ENCODE peak calls at places on chromosome 7, in four cellular contexts. U, O, P and R are unnamed samples.

GRCh38 chr7:127943541-127944521 is 87.4 kb downstream of the LRRC4 start:
- DNase-seq in O (no peak), P (no peak), U (no peak), R (no peak)

GRCh38 chr7:129184979-129185670 is 3.3 kb upstream of the SMO start:
- DNase-seq in U (no peak), O (no peak), P (no peak), R (no peak)

GRCh38 chr7:135714534-135715009 is 13.4 kb downstream of the SLC13A4 start:
- DNase-seq in U (no peak), P (peak; percentile 76), O (peak; percentile 6), R (peak; percentile 34)

GRCh38 chr7:114021135-114021534 is 102.3 kb upstream of the PPP1R3A start:
- DNase-seq in O (no peak), U (no peak), P (peak; percentile 19), R (no peak)

GRCh38 chr7:48078470-48078869 is 10.6 kb upstream of the UPP1 start:
- DNase-seq in O (no peak), P (no peak), U (no peak), R (no peak)

GRCh38 chr7:3416453-3416852 is 115.4 kb downstream of the SDK1 start:
- DNase-seq in O (no peak), U (no peak), P (no peak), R (no peak)

GRCh38 chr7:27156901-27157716 is 634 bp upstream of the HOXA7 start:
- DNase-seq in P (no peak), O (no peak), U (no peak), R (no peak)

GRCh38 chr7:909358-910329 is 33.3 kb downstream of the GET4 start:
- DNase-seq in P (peak; percentile 27), O (no peak), U (no peak), R (no peak)

GRCh38 chr7:44854644-44855364 is 6.9 kb upstream of the H2AZ2 start:
- DNase-seq in O (no peak), P (no peak), U (no peak), R (no peak)

GRCh38 chr7:106865130-106866115 is at the start of gene PIK3CG:
- DNase-seq in U (peak; percentile 67), O (no peak), P (no peak), R (no peak)

GRCh38 chr7:83633516-83633915 is 15.4 kb downstream of the SEMA3E start:
- DNase-seq in O (no peak), P (no peak), U (no peak), R (no peak)

GRCh38 chr7:50531401-50531906 is 33.8 kb downstream of the DDC start:
- DNase-seq in U (no peak), P (no peak), O (peak; percentile 12), R (no peak)

GRCh38 chr7:100983451-100984187 is 14.3 kb downstream of the MUC12 start:
- DNase-seq in O (no peak), P (no peak), U (no peak), R (no peak)

GRCh38 chr7:96495751-96496216 is 173.9 kb upstream of the SLC25A13 start:
- DNase-seq in O (no peak), U (no peak), P (no peak), R (no peak)

GRCh38 chr7:85483205-85483604 is 296.3 kb upstream of the SEMA3D start:
- DNase-seq in U (no peak), P (no peak), O (no peak), R (no peak)

GRCh38 chr7:255038-255435 is 34.9 kb upstream of the FOXL3 start:
- DNase-seq in P (no peak), U (no peak), O (no peak), R (no peak)

GRCh38 chr7:11830582-11831382 is 1.2 kb downstream of the THSD7A start:
- DNase-seq in P (no peak), U (no peak), O (no peak), R (no peak)

GRCh38 chr7:119343289-119343688 is 929.7 kb upstream of the KCND2 start:
- DNase-seq in U (no peak), O (no peak), P (no peak), R (no peak)

GRCh38 chr7:67618569-67619543 is 622.2 kb downstream of the TYW1 start:
- DNase-seq in O (no peak), U (no peak), P (peak; percentile 25), R (peak; percentile 53)

GRCh38 chr7:158885624-158886023 is 29.3 kb downstream of the DYNC2I1 start:
- DNase-seq in O (peak; percentile 12), U (peak; percentile 52), P (no peak), R (no peak)
- TF ChIP-seq ELF4 in O (no peak), U (no peak), P (no peak), R (no peak)

DNA sequence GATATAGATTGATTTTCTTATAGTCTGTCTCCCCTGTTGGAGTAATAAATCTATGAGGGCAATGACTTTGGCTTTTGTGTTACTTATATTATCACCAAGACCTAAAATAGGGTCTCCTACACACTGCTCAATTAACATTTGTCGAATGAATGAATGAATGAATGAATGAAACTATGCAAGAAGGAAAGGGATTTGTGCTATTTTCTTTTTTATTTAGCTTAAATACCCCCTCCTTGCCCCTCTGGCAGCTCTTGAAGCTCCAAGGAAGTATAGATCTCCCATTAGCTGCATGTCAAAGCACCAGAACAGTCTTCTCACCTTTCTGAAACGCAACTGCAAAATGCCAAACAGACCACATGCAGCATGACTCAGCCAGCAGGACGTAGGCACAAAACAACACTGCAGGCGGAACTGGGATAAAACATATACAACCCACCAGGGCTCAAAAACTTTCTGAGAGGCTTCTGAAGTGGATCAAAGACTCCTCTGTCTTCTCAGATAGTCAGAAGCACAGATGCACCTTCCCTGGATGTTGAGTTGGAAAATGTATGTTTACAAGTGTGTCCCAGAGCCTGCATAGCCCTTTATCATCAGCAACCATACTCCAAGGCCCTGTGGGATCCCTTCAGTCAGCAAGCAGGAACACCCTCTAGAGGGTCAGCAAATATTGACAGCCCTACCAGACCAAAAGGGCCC is 187.8 kb downstream of the NPSR1 start:
- DNase-seq in U (peak; percentile 22), O (peak; percentile 18), P (no peak), R (no peak)
- TF ChIP-seq ELF4 in U (no peak), O (no peak), P (no peak), R (no peak)

GRCh38 chr7:141290951-141291350 is 217.1 kb downstream of the TMEM178B start:
- DNase-seq in U (no peak), O (no peak), P (no peak), R (no peak)
- TF ChIP-seq ELF4 in U (no peak), O (no peak), P (no peak), R (no peak)

GRCh38 chr7:68700414-68700813 is 897.9 kb upstream of the AUTS2 start:
- DNase-seq in U (no peak), P (no peak), O (no peak), R (no peak)

GRCh38 chr7:68697821-68698280 is 900.4 kb upstream of the AUTS2 start:
- DNase-seq in U (no peak), P (no peak), O (no peak), R (no peak)

GRCh38 chr7:68694656-68695055 is 903.6 kb upstream of the AUTS2 start:
- DNase-seq in O (no peak), P (no peak), U (no peak), R (no peak)

GRCh38 chr7:68699090-68699711 is 899.1 kb upstream of the AUTS2 start:
- DNase-seq in O (no peak), P (no peak), U (no peak), R (no peak)
- TF ChIP-seq ELF4 in O (no peak), P (no peak), U (no peak), R (no peak)

GRCh38 chr7:36192050-36192824 is 39.2 kb downstream of the EEPD1 start:
- DNase-seq in O (no peak), U (no peak), P (no peak), R (no peak)
- TF ChIP-seq ELF4 in O (no peak), U (no peak), P (no peak), R (no peak)

GRCh38 chr7:112286294-112287086 is 80.0 kb downstream of the ZNF277 start:
- DNase-seq in U (no peak), P (no peak), O (no peak), R (no peak)
- TF ChIP-seq ELF4 in U (no peak), P (no peak), O (no peak), R (no peak)

GRCh38 chr7:98232799-98233198 is 19.2 kb downstream of the TECPR1 start:
- DNase-seq in P (no peak), U (no peak), O (no peak), R (no peak)

GRCh38 chr7:98229991-98230745 is 18.9 kb downstream of the BHLHA15 start:
- DNase-seq in O (peak; percentile 21), U (peak; percentile 16), P (no peak), R (no peak)

GRCh38 chr7:98230746-98231471 is 19.7 kb downstream of the BHLHA15 start:
- DNase-seq in O (no peak), P (no peak), U (peak; percentile 11), R (no peak)

GRCh38 chr7:98232276-98232585 is 19.8 kb downstream of the TECPR1 start:
- DNase-seq in U (no peak), O (no peak), P (no peak), R (no peak)

GRCh38 chr7:98231489-98232275 is 20.4 kb downstream of the TECPR1 start:
- DNase-seq in P (no peak), U (peak; percentile 10), O (no peak), R (no peak)
- TF ChIP-seq ELF4 in P (no peak), U (no peak), O (no peak), R (no peak)

GRCh38 chr7:138549082-138549481 is 89.0 kb downstream of the TRIM24 start:
- DNase-seq in U (no peak), P (no peak), O (no peak), R (no peak)
- TF ChIP-seq ELF4 in U (no peak), P (no peak), O (no peak), R (no peak)

DNA sequence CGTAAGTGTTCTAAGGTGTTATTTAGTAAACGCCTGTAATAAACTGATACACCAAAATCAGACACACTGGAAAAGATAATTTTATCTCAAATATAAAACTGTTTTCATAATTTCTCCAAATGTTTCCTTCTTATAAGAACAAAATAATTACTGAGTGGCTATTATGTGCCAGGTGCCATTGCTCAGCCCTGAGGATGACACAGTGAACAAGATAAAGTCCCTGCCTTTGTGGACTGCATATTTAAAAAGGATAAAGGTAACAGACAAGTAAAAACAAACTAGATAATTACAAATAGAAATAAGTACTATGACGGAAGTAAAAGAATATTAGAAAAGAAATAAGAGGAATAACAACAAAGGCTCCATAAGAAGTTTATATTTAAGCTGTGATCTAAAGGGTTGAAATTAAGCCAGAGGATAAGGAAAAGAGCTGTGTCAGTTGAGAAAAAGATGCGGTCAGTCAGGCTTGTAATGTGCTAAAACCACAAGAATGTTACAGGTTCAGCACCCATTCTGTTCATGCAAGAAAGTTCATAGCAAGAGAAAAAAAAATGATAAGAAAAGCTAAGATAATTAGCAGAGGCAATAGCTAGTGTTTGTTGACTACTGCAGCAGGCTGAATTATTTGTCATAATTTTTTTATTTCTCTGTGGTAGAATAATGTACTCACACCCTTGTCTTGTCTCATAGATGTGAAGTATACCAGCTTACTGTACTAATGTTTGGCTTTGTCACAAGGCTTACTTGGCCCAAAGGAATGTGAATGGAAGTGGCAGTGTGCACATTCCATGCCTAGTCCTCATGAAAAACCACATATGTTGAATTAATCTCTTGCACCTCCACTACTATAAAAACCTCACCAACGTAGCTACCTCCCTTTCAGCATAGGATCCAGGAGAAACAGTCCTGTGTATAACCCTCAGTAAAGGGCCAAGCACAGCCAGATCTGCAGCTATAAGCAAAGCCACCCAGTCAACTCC is 75.1 kb downstream of the CRPPA start:
- DNase-seq in U (peak; percentile 24), P (no peak), O (no peak), R (no peak)
- TF ChIP-seq ELF4 in U (no peak), P (no peak), O (no peak), R (no peak)

GRCh38 chr7:130309986-130310385 is 17.0 kb downstream of the CPA4 start:
- DNase-seq in O (no peak), U (no peak), P (no peak), R (no peak)
- TF ChIP-seq ELF4 in O (no peak), U (no peak), P (no peak), R (no peak)